ENCODE peak calls at places on chromosomes 3 and 15, in eight cellular contexts. One of them, this sample, is unnamed.

GRCh38 chr3:12633108-12633507 is 30.8 kb downstream of the RAF1 start:
- DNase-seq in progenitor cell of endocrine pancreas: no peak
- DNase-seq in mammary epithelial cell: no peak
- DNase-seq in neural progenitor cell: no peak
- DNase-seq in lower leg skin: no peak
- DNase-seq in PC-3: no peak
- DNase-seq in transverse colon: no peak
- DNase-seq in MCF 10A: no peak
- DNase-seq in this sample: no peak

GRCh38 chr3:99620976-99621375 is 17.4 kb upstream of the COL8A1 start:
- DNase-seq in lower leg skin: no peak
- DNase-seq in MCF 10A: no peak
- DNase-seq in transverse colon: no peak
- DNase-seq in neural progenitor cell: no peak
- DNase-seq in mammary epithelial cell: no peak
- DNase-seq in PC-3: peak
- DNase-seq in progenitor cell of endocrine pancreas: no peak
- DNase-seq in this sample: no peak

GRCh38 chr15:77010842-77011241 is 15.9 kb downstream of the PSTPIP1 start:
- DNase-seq in PC-3: no peak
- DNase-seq in transverse colon: no peak
- DNase-seq in neural progenitor cell: no peak
- DNase-seq in progenitor cell of endocrine pancreas: no peak
- DNase-seq in mammary epithelial cell: no peak
- DNase-seq in lower leg skin: no peak
- DNase-seq in MCF 10A: no peak
- DNase-seq in this sample: no peak

GRCh38 chr15:34335176-34335575 is 2.4 kb downstream of the SLC12A6 start:
- DNase-seq in MCF 10A: peak
- DNase-seq in transverse colon: no peak
- DNase-seq in PC-3: peak
- DNase-seq in lower leg skin: no peak
- DNase-seq in neural progenitor cell: no peak
- DNase-seq in mammary epithelial cell: peak
- DNase-seq in progenitor cell of endocrine pancreas: no peak
- DNase-seq in this sample: no peak

GRCh38 chr3:8767667-8768363 is 1.6 kb downstream of the OXTR start:
- DNase-seq in progenitor cell of endocrine pancreas: peak
- DNase-seq in mammary epithelial cell: peak
- DNase-seq in neural progenitor cell: peak
- DNase-seq in lower leg skin: no peak
- DNase-seq in transverse colon: peak
- DNase-seq in MCF 10A: peak
- DNase-seq in PC-3: peak
- DNase-seq in this sample: peak

GRCh38 chr3:25843332-25843731 is 53.4 kb downstream of the OXSM start:
- DNase-seq in transverse colon: no peak
- DNase-seq in PC-3: peak
- DNase-seq in neural progenitor cell: no peak
- DNase-seq in progenitor cell of endocrine pancreas: no peak
- DNase-seq in MCF 10A: peak
- DNase-seq in mammary epithelial cell: no peak
- DNase-seq in lower leg skin: no peak
- DNase-seq in this sample: no peak

GRCh38 chr3:43932921-43933320 is 242.2 kb downstream of the ABHD5 start:
- DNase-seq in MCF 10A: no peak
- DNase-seq in transverse colon: no peak
- DNase-seq in PC-3: peak
- DNase-seq in lower leg skin: no peak
- DNase-seq in progenitor cell of endocrine pancreas: no peak
- DNase-seq in neural progenitor cell: no peak
- DNase-seq in mammary epithelial cell: peak
- DNase-seq in this sample: no peak

GRCh38 chr15:92079647-92080255 is 226.2 kb downstream of the SLCO3A1 start:
- DNase-seq in MCF 10A: no peak
- DNase-seq in PC-3: no peak
- DNase-seq in lower leg skin: no peak
- DNase-seq in mammary epithelial cell: no peak
- DNase-seq in progenitor cell of endocrine pancreas: no peak
- DNase-seq in transverse colon: no peak
- DNase-seq in neural progenitor cell: no peak
- DNase-seq in this sample: no peak

GRCh38 chr3:158453865-158454264 is 117.1 kb upstream of the MLF1 start:
- DNase-seq in MCF 10A: no peak
- DNase-seq in lower leg skin: no peak
- DNase-seq in neural progenitor cell: no peak
- DNase-seq in mammary epithelial cell: no peak
- DNase-seq in PC-3: no peak
- DNase-seq in transverse colon: no peak
- DNase-seq in progenitor cell of endocrine pancreas: no peak
- DNase-seq in this sample: no peak

GRCh38 chr3:12977117-12977808 is 96.0 kb downstream of the IQSEC1 start:
- DNase-seq in transverse colon: no peak
- DNase-seq in MCF 10A: no peak
- DNase-seq in mammary epithelial cell: no peak
- DNase-seq in PC-3: no peak
- DNase-seq in neural progenitor cell: no peak
- DNase-seq in lower leg skin: no peak
- DNase-seq in progenitor cell of endocrine pancreas: no peak
- DNase-seq in this sample: no peak

GRCh38 chr3:176906046-176906905 is 291.0 kb downstream of the TBL1XR1 start:
- DNase-seq in progenitor cell of endocrine pancreas: no peak
- DNase-seq in PC-3: peak
- DNase-seq in lower leg skin: no peak
- DNase-seq in neural progenitor cell: no peak
- DNase-seq in MCF 10A: peak
- DNase-seq in mammary epithelial cell: no peak
- DNase-seq in transverse colon: no peak
- DNase-seq in this sample: no peak

GRCh38 chr3:77898621-77899020 is 858.7 kb downstream of the ROBO2 start:
- DNase-seq in PC-3: peak
- DNase-seq in MCF 10A: no peak
- DNase-seq in mammary epithelial cell: peak
- DNase-seq in neural progenitor cell: no peak
- DNase-seq in transverse colon: no peak
- DNase-seq in lower leg skin: no peak
- DNase-seq in progenitor cell of endocrine pancreas: no peak
- DNase-seq in this sample: no peak

GRCh38 chr3:194286747-194287146 is 64.4 kb downstream of the CPN2 start:
- DNase-seq in progenitor cell of endocrine pancreas: no peak
- DNase-seq in lower leg skin: peak
- DNase-seq in mammary epithelial cell: no peak
- DNase-seq in transverse colon: no peak
- DNase-seq in PC-3: no peak
- DNase-seq in neural progenitor cell: peak
- DNase-seq in MCF 10A: no peak
- DNase-seq in this sample: no peak

GRCh38 chr3:135992072-135992471 is 26.5 kb downstream of the PPP2R3A start:
- DNase-seq in mammary epithelial cell: peak
- DNase-seq in PC-3: peak
- DNase-seq in MCF 10A: peak
- DNase-seq in lower leg skin: no peak
- DNase-seq in progenitor cell of endocrine pancreas: no peak
- DNase-seq in transverse colon: no peak
- DNase-seq in neural progenitor cell: no peak
- DNase-seq in this sample: no peak

DNA sequence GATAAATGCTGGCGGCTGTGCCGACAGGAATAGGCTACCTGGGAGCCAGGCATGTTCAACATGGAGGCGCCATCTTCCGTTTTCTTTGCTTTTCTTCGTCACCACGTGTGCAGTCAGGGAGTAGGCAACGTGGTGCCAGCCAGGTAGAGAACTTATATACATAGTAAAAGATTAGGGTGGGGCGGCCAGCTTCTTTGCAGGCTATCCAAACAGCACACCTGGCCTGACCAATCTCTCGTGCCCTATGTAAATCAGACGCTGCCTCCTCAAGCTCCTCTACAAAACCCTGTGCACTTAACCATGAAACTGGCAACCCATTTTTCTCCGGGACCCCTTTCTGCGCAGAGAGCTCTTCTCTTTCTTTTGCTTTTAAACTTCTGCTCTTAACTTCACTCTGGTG is 28.6 kb upstream of the OR5K4 start:
- DNase-seq in lower leg skin: no peak
- DNase-seq in PC-3: peak
- DNase-seq in mammary epithelial cell: no peak
- DNase-seq in MCF 10A: no peak
- DNase-seq in progenitor cell of endocrine pancreas: no peak
- DNase-seq in transverse colon: no peak
- DNase-seq in neural progenitor cell: no peak
- DNase-seq in this sample: no peak
- TF ChIP-seq CTCF in lower leg skin: no peak
- TF ChIP-seq CTCF in PC-3: no peak
- TF ChIP-seq CTCF in mammary epithelial cell: no peak
- TF ChIP-seq CTCF in MCF 10A: no peak
- TF ChIP-seq CTCF in progenitor cell of endocrine pancreas: no peak
- TF ChIP-seq CTCF in transverse colon: no peak
- TF ChIP-seq CTCF in neural progenitor cell: no peak
- TF ChIP-seq CTCF in this sample: no peak

GRCh38 chr3:126103121-126104027 is 19.4 kb upstream of the SLC41A3 start:
- DNase-seq in progenitor cell of endocrine pancreas: peak
- DNase-seq in mammary epithelial cell: no peak
- DNase-seq in transverse colon: no peak
- DNase-seq in MCF 10A: no peak
- DNase-seq in PC-3: no peak
- DNase-seq in lower leg skin: peak
- DNase-seq in neural progenitor cell: peak
- DNase-seq in this sample: peak
- TF ChIP-seq CTCF in progenitor cell of endocrine pancreas: peak
- TF ChIP-seq CTCF in mammary epithelial cell: no peak
- TF ChIP-seq CTCF in transverse colon: no peak
- TF ChIP-seq CTCF in MCF 10A: peak
- TF ChIP-seq CTCF in PC-3: no peak
- TF ChIP-seq CTCF in lower leg skin: no peak
- TF ChIP-seq CTCF in neural progenitor cell: peak
- TF ChIP-seq CTCF in this sample: no peak

DNA sequence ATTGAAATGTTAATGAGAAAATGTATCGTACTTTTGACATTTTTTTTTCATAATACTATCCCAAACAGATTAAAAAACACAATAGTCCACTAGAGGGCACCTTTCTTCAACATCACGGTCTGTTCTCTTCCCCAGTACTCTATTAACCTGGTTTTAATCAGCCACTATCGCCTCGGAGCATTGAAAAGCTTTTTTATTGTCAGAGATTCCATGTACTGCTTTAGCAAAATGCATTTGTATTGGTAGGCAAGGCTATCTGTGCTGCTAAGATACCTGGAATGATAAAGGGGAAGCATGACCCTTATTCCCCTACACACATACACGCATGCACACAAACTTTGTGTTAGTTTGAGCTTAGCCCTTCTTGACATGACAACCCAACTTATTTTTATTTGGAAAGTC is 160.1 kb upstream of the IL12A start:
- DNase-seq in transverse colon: no peak
- DNase-seq in MCF 10A: peak
- DNase-seq in mammary epithelial cell: peak
- DNase-seq in lower leg skin: no peak
- DNase-seq in neural progenitor cell: peak
- DNase-seq in PC-3: peak
- DNase-seq in progenitor cell of endocrine pancreas: no peak
- DNase-seq in this sample: peak
- TF ChIP-seq CTCF in transverse colon: peak
- TF ChIP-seq CTCF in MCF 10A: peak
- TF ChIP-seq CTCF in mammary epithelial cell: peak
- TF ChIP-seq CTCF in lower leg skin: no peak
- TF ChIP-seq CTCF in neural progenitor cell: peak
- TF ChIP-seq CTCF in PC-3: peak
- TF ChIP-seq CTCF in progenitor cell of endocrine pancreas: peak
- TF ChIP-seq CTCF in this sample: peak

GRCh38 chr15:36601952-36602351 is 22.5 kb downstream of the CDIN1 start:
- DNase-seq in PC-3: no peak
- DNase-seq in progenitor cell of endocrine pancreas: no peak
- DNase-seq in MCF 10A: no peak
- DNase-seq in neural progenitor cell: no peak
- DNase-seq in transverse colon: no peak
- DNase-seq in lower leg skin: no peak
- DNase-seq in mammary epithelial cell: no peak
- DNase-seq in this sample: no peak
- TF ChIP-seq CTCF in PC-3: no peak
- TF ChIP-seq CTCF in progenitor cell of endocrine pancreas: no peak
- TF ChIP-seq CTCF in MCF 10A: no peak
- TF ChIP-seq CTCF in neural progenitor cell: no peak
- TF ChIP-seq CTCF in transverse colon: no peak
- TF ChIP-seq CTCF in lower leg skin: no peak
- TF ChIP-seq CTCF in mammary epithelial cell: no peak
- TF ChIP-seq CTCF in this sample: no peak

DNA sequence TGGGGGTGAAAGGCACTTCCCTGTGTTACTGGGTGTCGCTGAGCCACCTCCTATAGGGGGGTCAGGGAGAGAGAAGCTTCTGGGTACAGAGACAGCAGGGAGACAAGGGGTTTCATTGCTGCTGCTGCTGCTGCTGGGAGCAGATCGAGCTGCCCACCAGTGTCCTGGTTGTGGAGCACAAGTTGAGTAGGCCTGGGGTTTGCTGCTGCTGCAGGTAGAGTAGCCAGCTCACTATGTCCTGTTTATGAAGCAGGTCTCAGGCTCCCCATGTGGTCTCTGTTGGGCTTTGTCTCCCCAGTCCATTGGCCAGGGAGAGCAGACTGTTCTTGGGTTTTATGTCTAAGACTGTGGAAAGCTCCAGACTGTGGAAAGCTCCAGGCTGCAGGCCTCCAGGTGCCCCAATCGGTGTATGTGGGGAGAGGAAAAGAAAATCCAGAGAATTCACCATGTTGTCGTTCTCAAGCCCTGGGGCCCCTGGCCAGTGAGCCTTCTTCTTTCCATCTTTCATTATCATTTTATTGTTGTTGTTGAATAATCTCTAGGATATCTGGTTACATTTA is 157.8 kb downstream of the ADAMTS17 start:
- DNase-seq in MCF 10A: no peak
- DNase-seq in PC-3: no peak
- DNase-seq in transverse colon: no peak
- DNase-seq in lower leg skin: peak
- DNase-seq in progenitor cell of endocrine pancreas: no peak
- DNase-seq in mammary epithelial cell: no peak
- DNase-seq in neural progenitor cell: no peak
- DNase-seq in this sample: no peak
- TF ChIP-seq CTCF in MCF 10A: no peak
- TF ChIP-seq CTCF in PC-3: no peak
- TF ChIP-seq CTCF in transverse colon: no peak
- TF ChIP-seq CTCF in lower leg skin: no peak
- TF ChIP-seq CTCF in progenitor cell of endocrine pancreas: no peak
- TF ChIP-seq CTCF in mammary epithelial cell: no peak
- TF ChIP-seq CTCF in neural progenitor cell: no peak
- TF ChIP-seq CTCF in this sample: no peak

GRCh38 chr3:188792788-188793187 is 379.0 kb upstream of the TPRG1 start:
- DNase-seq in PC-3: no peak
- DNase-seq in lower leg skin: no peak
- DNase-seq in progenitor cell of endocrine pancreas: no peak
- DNase-seq in mammary epithelial cell: no peak
- DNase-seq in transverse colon: no peak
- DNase-seq in neural progenitor cell: peak
- DNase-seq in MCF 10A: no peak
- DNase-seq in this sample: no peak
- TF ChIP-seq CTCF in PC-3: no peak
- TF ChIP-seq CTCF in lower leg skin: no peak
- TF ChIP-seq CTCF in progenitor cell of endocrine pancreas: peak
- TF ChIP-seq CTCF in mammary epithelial cell: no peak
- TF ChIP-seq CTCF in transverse colon: peak
- TF ChIP-seq CTCF in neural progenitor cell: peak
- TF ChIP-seq CTCF in MCF 10A: no peak
- TF ChIP-seq CTCF in this sample: no peak